ENCODE peak calls at places on chromosomes 4 and X, in seven cellular contexts. K is fibroblast of mammary gland, T is A673, C is nephron progenitor cell, Q is psoas muscle, M is heart right ventricle, W is stomach. B is an unnamed sample.

GRCh38 chrX:11188664-11189063 is 77.5 kb downstream of the HCCS start:
- DNase-seq in K (peak), T (no peak), C (no peak), Q (no peak), M (no peak), W (no peak), B (no peak)

GRCh38 chrX:98067611-98068010 is 1183.9 kb downstream of the RPA4 start:
- DNase-seq in K (peak), T (no peak), C (no peak), Q (no peak), M (no peak), W (no peak), B (no peak)

GRCh38 chr4:135177323-135177722 is 975.7 kb upstream of the PABPC4L start:
- DNase-seq in K (no peak), T (no peak), C (no peak), Q (no peak), M (no peak), W (no peak), B (no peak)

GRCh38 chr4:105979506-105979905 is 84.2 kb downstream of the NPNT start:
- DNase-seq in K (peak), T (peak), C (no peak), Q (no peak), M (no peak), W (no peak), B (no peak)

GRCh38 chrX:150255441-150256296 is 107.4 kb upstream of the MAMLD1 start:
- DNase-seq in K (no peak), T (no peak), C (no peak), Q (no peak), M (no peak), W (no peak), B (no peak)

GRCh38 chr4:62070291-62070852 is 870.2 kb downstream of the ADGRL3 start:
- DNase-seq in K (no peak), T (no peak), C (no peak), Q (no peak), M (no peak), W (no peak), B (no peak)

GRCh38 chr4:57442834-57443291 is 332.7 kb upstream of the IGFBP7 start:
- DNase-seq in K (peak), T (no peak), C (peak), Q (no peak), M (peak), W (peak), B (peak)

GRCh38 chrX:42746606-42747005 is 31.4 kb downstream of the PPP1R2C start:
- DNase-seq in K (peak), T (no peak), C (no peak), Q (no peak), M (no peak), W (no peak), B (no peak)

GRCh38 chr4:77308843-77309242 is 151.8 kb downstream of the CCNG2 start:
- DNase-seq in K (peak), T (peak), C (no peak), Q (no peak), M (no peak), W (no peak), B (no peak)

GRCh38 chr4:47839259-47839658 is 1.4 kb upstream of the CORIN start:
- DNase-seq in K (peak), T (peak), C (no peak), Q (no peak), M (no peak), W (no peak), B (no peak)

GRCh38 chr4:94827481-94828110 is 69.8 kb downstream of the BMPR1B start:
- DNase-seq in K (peak), T (peak), C (no peak), Q (no peak), M (no peak), W (no peak), B (no peak)

GRCh38 chr4:81652069-81652478 is 180.4 kb upstream of the RASGEF1B start:
- DNase-seq in K (no peak), T (no peak), C (no peak), Q (no peak), M (no peak), W (no peak), B (no peak)

GRCh38 chrX:46554942-46555341 is 9.7 kb upstream of the ZNF674 start:
- DNase-seq in K (peak), T (peak), C (no peak), Q (no peak), M (no peak), W (no peak), B (no peak)

GRCh38 chrX:153423652-153424051 is 12.4 kb downstream of the ZFP92 start:
- DNase-seq in K (no peak), T (no peak), C (no peak), Q (peak), M (peak), W (no peak), B (no peak)

GRCh38 chrX:38805294-38806053 is 4.2 kb downstream of the MID1IP1 start:
- DNase-seq in K (peak), T (peak), C (peak), Q (peak), M (peak), W (peak), B (no peak)

GRCh38 chrX:136209016-136209738 is 42.0 kb downstream of the MAP7D3 start:
- DNase-seq in K (peak), T (peak), C (peak), Q (peak), M (peak), W (peak), B (peak)

GRCh38 chr4:1029957-1030520 is 18.6 kb downstream of the FGFRL1 start:
- DNase-seq in K (no peak), T (peak), C (peak), Q (no peak), M (no peak), W (peak), B (no peak)

GRCh38 chr4:159142254-159142653 is 39.4 kb downstream of the RAPGEF2 start:
- DNase-seq in K (peak), T (no peak), C (no peak), Q (no peak), M (no peak), W (no peak), B (no peak)

GRCh38 chrX:102765217-102765616 is 44.7 kb downstream of the GPRASP3 start:
- DNase-seq in K (peak), T (no peak), C (no peak), Q (no peak), M (no peak), W (no peak), B (no peak)

GRCh38 chr4:152380919-152381318 is 155.0 kb downstream of the FBXW7 start:
- DNase-seq in K (no peak), T (no peak), C (no peak), Q (no peak), M (no peak), W (no peak), B (no peak)

GRCh38 chrX:68112321-68112720 is 321.0 kb downstream of the OPHN1 start:
- DNase-seq in K (no peak), T (no peak), C (no peak), Q (no peak), M (no peak), W (no peak), B (no peak)

GRCh38 chrX:43693602-43694406 is 37.7 kb downstream of the MAOA start:
- DNase-seq in K (peak), T (no peak), C (no peak), Q (no peak), M (no peak), W (no peak), B (no peak)

GRCh38 chr4:122749704-122750454 is 17.4 kb downstream of the BBS12 start:
- DNase-seq in K (no peak), T (no peak), C (no peak), Q (no peak), M (no peak), W (no peak), B (no peak)

GRCh38 chr4:93605163-93605562 is 223.4 kb upstream of the ATOH1 start:
- DNase-seq in K (no peak), T (no peak), C (no peak), Q (no peak), M (no peak), W (no peak), B (no peak)

GRCh38 chr4:153318696-153319320 is 25.7 kb upstream of the MND1 start:
- DNase-seq in K (peak), T (peak), C (peak), Q (no peak), M (no peak), W (peak), B (peak)

GRCh38 chr4:71941001-71941400 is 90.8 kb upstream of the NPFFR2 start:
- DNase-seq in K (peak), T (peak), C (peak), Q (no peak), M (no peak), W (peak), B (peak)
- TF ChIP-seq CTCF in K (peak), T (peak), C (peak), Q (no peak), M (peak), W (peak), B (peak)

DNA sequence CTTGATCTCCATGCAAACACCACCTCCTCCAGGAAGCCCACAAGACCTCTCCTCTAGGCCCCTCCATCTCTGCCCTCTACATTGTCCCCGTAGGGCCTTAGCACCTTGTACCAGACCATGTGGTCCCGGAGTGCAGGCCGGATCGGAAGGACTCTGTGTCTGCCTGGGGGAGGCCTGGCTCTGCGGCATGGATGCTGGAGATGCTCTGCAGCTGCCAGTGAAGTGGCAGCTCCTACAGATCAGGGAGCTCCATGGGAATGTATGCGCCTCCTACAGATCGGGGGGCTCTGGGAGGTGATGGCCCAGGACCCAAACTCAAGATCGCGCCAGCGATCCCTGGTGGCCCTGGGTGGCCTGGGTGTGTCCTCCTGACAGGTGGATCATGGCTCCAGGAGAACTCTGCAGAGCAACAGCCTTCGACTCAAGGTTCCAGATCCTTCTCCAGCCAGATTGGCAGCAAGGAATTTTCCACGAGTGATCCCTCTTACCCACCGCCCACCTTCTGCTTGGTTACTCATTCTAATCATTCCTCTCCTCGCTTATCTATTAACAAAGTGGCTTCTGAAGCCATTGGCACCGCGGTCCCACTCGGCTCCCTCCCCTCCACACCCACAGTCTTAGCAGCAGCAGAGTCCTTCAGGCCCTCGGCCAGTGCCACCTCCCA is 67.3 kb downstream of the ADRA2C start:
- DNase-seq in K (no peak), T (no peak), C (no peak), Q (no peak), M (no peak), W (no peak), B (no peak)
- TF ChIP-seq CTCF in K (no peak), T (no peak), C (no peak), Q (no peak), M (no peak), W (no peak), B (no peak)

DNA sequence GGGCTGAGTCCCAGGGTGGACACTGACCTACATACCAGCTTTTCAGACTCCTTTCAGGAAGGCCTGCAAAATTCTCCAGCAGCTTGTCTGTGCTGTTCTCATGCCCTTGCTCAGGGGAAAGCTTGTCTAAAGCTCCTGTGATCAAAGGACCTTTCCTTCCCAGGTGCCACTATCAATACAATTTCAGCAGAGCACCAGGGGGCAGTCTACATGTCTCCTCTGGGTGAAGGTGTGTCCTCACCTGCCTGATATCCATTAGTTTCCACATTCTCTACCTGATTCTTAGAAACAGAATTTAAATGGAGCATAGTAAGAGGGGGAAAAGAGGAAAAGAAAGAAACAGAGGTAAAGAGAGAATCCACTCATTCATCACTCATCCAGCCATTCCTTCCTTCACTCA is 114.2 kb downstream of the PPARGC1A start:
- DNase-seq in K (no peak), T (no peak), C (no peak), Q (no peak), M (no peak), W (peak), B (no peak)
- TF ChIP-seq CTCF in K (no peak), T (no peak), C (no peak), Q (no peak), M (no peak), W (no peak), B (no peak)

DNA sequence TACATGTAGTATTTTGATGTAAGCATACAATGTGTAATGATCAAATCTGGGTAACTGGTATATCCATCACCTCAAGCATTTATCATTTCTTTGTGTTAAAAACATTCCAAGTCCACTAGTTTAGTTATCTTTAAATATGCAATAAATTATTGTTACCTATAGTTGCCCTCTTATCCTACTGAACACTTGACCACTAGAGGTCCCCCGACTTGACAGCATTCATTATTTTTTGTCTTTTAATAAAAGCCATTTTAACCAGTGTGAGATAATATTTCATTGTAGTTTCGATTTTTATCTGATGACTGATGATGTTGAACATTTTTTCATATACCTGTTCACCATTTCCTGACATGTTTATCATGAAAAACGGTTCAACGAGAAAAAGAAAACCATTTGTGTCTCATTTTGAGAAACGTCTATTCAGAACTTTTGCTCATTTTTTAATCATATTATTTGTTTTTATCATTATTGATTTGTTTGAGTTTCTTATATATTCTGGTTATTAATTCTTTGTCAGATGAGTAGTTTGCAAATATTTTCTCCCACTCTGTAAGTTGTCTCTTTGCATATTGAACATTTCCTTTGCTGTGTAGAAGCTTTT is 199.0 kb upstream of the CXXC4 start:
- DNase-seq in K (peak), T (peak), C (no peak), Q (no peak), M (no peak), W (no peak), B (no peak)
- TF ChIP-seq CTCF in K (peak), T (peak), C (peak), Q (no peak), M (peak), W (no peak), B (peak)

DNA sequence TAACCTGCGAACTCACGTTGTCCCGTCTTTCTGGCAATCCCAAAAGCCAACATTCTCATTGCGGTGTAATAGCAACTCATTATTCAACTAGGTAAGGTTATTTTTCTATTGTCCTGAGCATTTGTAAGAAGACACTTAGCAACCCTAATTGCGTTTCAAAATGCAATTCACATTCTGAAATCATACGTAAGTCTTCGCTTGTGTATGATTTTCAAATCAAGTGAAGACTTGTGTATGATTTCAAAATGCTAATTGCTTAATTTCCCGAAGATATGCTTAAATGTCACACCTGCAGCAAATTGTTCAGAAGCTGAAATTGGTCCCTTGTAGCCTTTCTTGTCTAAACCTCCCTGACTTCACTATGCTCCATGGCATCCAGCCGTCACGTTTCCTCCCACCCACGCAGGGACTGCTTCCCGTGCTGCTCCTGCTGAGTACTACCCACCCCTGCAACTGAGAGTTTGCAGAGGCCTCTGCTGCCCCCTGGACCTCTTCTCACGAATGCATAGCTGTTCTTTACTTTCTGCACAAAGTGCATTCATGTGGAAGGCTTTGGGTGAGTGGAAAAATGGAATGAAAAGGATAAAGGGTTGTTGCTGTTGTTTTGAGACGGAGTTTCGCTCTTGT is 40.8 kb upstream of the CLDN24 start:
- DNase-seq in K (peak), T (peak), C (no peak), Q (no peak), M (no peak), W (no peak), B (no peak)
- TF ChIP-seq CTCF in K (peak), T (peak), C (no peak), Q (no peak), M (no peak), W (no peak), B (peak)

GRCh38 chr4:181420950-181421349 is 822.3 kb upstream of the TENM3 start:
- DNase-seq in K (no peak), T (no peak), C (no peak), Q (no peak), M (no peak), W (no peak), B (no peak)

GRCh38 chr4:181418491-181418890 is 824.7 kb upstream of the TENM3 start:
- DNase-seq in K (no peak), T (no peak), C (peak), Q (no peak), M (no peak), W (no peak), B (no peak)

DNA sequence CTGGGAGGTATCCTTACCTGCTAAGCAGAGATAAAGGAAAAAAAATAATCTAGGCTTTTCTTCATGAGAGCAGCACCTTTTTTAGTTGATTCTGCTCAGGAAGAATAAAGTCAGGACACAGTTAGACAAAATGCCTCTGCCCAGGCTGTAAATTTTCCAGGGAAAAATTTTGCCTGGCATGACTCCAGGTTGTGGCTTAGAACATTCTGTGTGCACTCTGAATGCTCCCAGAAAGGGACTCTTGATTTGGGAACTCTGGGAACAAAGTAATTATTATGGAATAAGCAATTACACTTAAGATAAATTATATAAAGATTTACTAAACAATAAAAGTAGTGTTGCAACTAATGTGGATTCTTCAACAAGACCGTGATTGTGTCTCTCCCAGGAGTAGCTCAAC is 826.2 kb upstream of the TENM3 start:
- DNase-seq in K (no peak), T (no peak), C (no peak), Q (no peak), M (no peak), W (no peak), B (no peak)
- TF ChIP-seq CTCF in K (no peak), T (no peak), C (no peak), Q (no peak), M (no peak), W (no peak), B (no peak)

GRCh38 chr4:141302926-141303325 is 82.2 kb downstream of the ZNF330 start:
- DNase-seq in K (no peak), T (no peak), C (no peak), Q (no peak), M (no peak), W (no peak), B (no peak)

GRCh38 chr4:141304346-141304745 is 83.7 kb downstream of the ZNF330 start:
- DNase-seq in K (no peak), T (no peak), C (no peak), Q (no peak), M (no peak), W (no peak), B (no peak)

GRCh38 chr4:141309864-141310263 is 89.2 kb downstream of the ZNF330 start:
- DNase-seq in K (no peak), T (no peak), C (no peak), Q (no peak), M (no peak), W (no peak), B (no peak)

GRCh38 chr4:141306331-141306730 is 85.6 kb downstream of the ZNF330 start:
- DNase-seq in K (no peak), T (no peak), C (no peak), Q (no peak), M (no peak), W (no peak), B (no peak)

DNA sequence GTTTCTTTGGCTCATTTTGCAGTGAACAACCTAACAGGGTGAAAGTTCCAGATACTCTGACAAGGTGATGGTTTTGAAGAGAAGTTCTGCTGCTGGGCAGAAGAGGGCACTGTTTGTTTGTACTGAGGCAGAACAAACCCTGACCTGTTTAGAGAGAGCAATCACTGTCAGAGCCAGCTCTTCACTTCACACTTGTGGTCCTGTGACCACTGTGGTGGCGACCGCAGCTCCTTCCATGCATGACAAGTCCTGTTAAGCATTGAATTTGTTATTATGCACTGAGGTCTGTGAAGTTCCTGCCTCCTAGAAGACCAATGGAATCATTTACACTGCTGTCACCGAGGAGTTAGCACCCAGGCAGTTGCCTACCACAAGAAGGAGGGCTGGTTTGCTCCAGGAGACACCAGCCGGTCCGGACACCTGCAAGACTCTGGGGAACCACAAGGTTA is 86.6 kb downstream of the ZNF330 start:
- DNase-seq in K (peak), T (peak), C (peak), Q (peak), M (peak), W (peak), B (peak)
- TF ChIP-seq CTCF in K (peak), T (peak), C (peak), Q (peak), M (peak), W (peak), B (peak)

DNA sequence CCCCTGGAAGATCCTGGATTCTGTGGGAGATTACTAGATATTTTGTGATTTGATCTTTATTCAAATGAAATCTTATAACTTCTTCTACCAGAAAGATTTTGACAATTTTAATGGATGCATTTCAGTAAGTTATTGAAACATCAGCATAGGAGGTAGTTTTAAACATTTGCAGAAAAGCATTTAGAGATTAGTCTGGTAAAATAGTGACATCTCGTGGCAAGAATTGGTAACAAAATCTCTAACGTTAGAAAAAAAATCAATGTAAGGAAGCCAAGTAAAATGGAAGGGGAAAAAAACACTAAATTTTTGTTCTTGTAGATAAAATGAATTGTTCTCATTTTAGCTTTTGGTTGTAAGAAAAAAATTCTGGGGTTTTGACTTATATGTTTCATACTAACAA is 73.3 kb downstream of the TASL start:
- DNase-seq in K (peak), T (peak), C (no peak), Q (no peak), M (no peak), W (no peak), B (no peak)
- TF ChIP-seq CTCF in K (peak), T (peak), C (peak), Q (peak), M (peak), W (peak), B (peak)